ENCODE peak calls at places on chromosomes 2 and 18, in six cellular contexts. G is ovary, S is heart left ventricle, U is esophagus squamous epithelium, V is tibial nerve, I is uterus. C is an unnamed sample.

GRCh38 chr2:174593574-174594203 is 3.9 kb downstream of the WIPF1 start:
- DNase-seq in I (no peak), V (peak; percentile 41), G (no peak), S (no peak), U (no peak), C (peak; percentile 58)

GRCh38 chr2:85011747-85012146 is 40.8 kb downstream of the KCMF1 start:
- DNase-seq in V (no peak), G (no peak), S (no peak), I (no peak), U (no peak), C (no peak)

GRCh38 chr2:27888790-27889189 is 1.4 kb downstream of the RBKS start:
- DNase-seq in V (no peak), I (no peak), S (no peak), U (no peak), G (no peak), C (no peak)

GRCh38 chr2:68045337-68045736 is 17.5 kb downstream of the C1D start:
- DNase-seq in U (no peak), I (no peak), S (no peak), V (no peak), G (no peak), C (no peak)

GRCh38 chr18:44198296-44199284 is 482.1 kb upstream of the SETBP1 start:
- DNase-seq in U (no peak), S (peak; percentile 44), I (no peak), V (no peak), G (no peak), C (peak; percentile 8)

GRCh38 chr2:158893057-158893456 is 75.4 kb upstream of the TANC1 start:
- DNase-seq in S (no peak), V (no peak), I (no peak), U (no peak), G (peak; percentile 44), C (no peak)

GRCh38 chr2:74760875-74761630 is 72.9 kb upstream of the HK2 start:
- DNase-seq in I (no peak), U (no peak), S (no peak), V (no peak), G (no peak), C (no peak)

GRCh38 chr2:188668017-188668663 is 306.0 kb upstream of the COL3A1 start:
- DNase-seq in S (no peak), V (peak; percentile 26), G (no peak), U (no peak), I (no peak), C (no peak)

GRCh38 chr2:46545015-46545839 is 65.9 kb downstream of the TMEM247 start:
- DNase-seq in U (no peak), G (no peak), S (no peak), I (no peak), V (no peak), C (no peak)

GRCh38 chr2:123606631-123607030 is 418.5 kb upstream of the CNTNAP5 start:
- DNase-seq in G (no peak), V (no peak), U (no peak), S (no peak), I (no peak), C (no peak)

GRCh38 chr2:239737144-239737463 is 288.0 kb downstream of the NDUFA10 start:
- DNase-seq in G (no peak), S (peak; percentile 21), V (no peak), U (no peak), I (no peak), C (no peak)

GRCh38 chr18:55982992-55983391 is 395.0 kb upstream of the TCF4 start:
- DNase-seq in V (no peak), S (no peak), I (no peak), G (no peak), U (no peak), C (no peak)

GRCh38 chr2:216302981-216303676 is 69.2 kb downstream of the MARCHF4 start:
- DNase-seq in I (no peak), V (no peak), G (no peak), S (no peak), U (no peak), C (no peak)

GRCh38 chr2:17733650-17734049 is 20.0 kb downstream of the SMC6 start:
- DNase-seq in V (no peak), I (no peak), G (no peak), U (no peak), S (no peak), C (no peak)

GRCh38 chr2:118539290-118539689 is 308.2 kb downstream of the EN1 start:
- DNase-seq in I (no peak), V (peak; percentile 36), U (no peak), G (peak; percentile 38), S (no peak), C (no peak)

GRCh38 chr2:48107326-48107925 is 201.1 kb upstream of the FBXO11 start:
- DNase-seq in I (no peak), G (no peak), U (no peak), V (no peak), S (no peak), C (no peak)

GRCh38 chr2:240930631-240931318 is 24.6 kb downstream of the CROCC2 start:
- DNase-seq in V (no peak), I (peak; percentile 8), G (no peak), S (peak; percentile 47), U (no peak), C (peak; percentile 5)

GRCh38 chr2:128523490-128523889 is 204.8 kb upstream of the HS6ST1 start:
- DNase-seq in V (no peak), G (no peak), I (no peak), U (no peak), S (no peak), C (no peak)

GRCh38 chr2:30026091-30027055 is 105.0 kb upstream of the ALK start:
- DNase-seq in S (peak; percentile 64), I (no peak), G (peak; percentile 16), V (peak; percentile 26), U (no peak), C (peak; percentile 10)

GRCh38 chr2:45173513-45173912 is 164.3 kb upstream of the SIX2 start:
- DNase-seq in V (no peak), U (no peak), G (no peak), I (no peak), S (no peak), C (no peak)

GRCh38 chr2:22880161-22880560 is 504.8 kb upstream of the KLHL29 start:
- DNase-seq in I (no peak), G (no peak), V (no peak), S (no peak), U (no peak), C (no peak)

GRCh38 chr18:34972765-34973414 is 68.3 kb upstream of the MAPRE2 start:
- DNase-seq in G (no peak), S (no peak), V (no peak), I (no peak), U (no peak), C (no peak)

GRCh38 chr2:13858626-13859025 is 773.9 kb upstream of the LRATD1 start:
- DNase-seq in U (no peak), S (no peak), V (no peak), G (no peak), I (no peak), C (no peak)

GRCh38 chr18:3466872-3467271 is 16.9 kb downstream of the TGIF1 start:
- DNase-seq in S (no peak), U (no peak), I (no peak), G (no peak), V (no peak), C (no peak)

GRCh38 chr2:98158305-98158704 is 71.3 kb downstream of the VWA3B start:
- DNase-seq in G (no peak), V (no peak), U (no peak), S (no peak), I (no peak), C (no peak)

GRCh38 chr2:217223222-217223930 is 363.5 kb upstream of the TNP1 start:
- DNase-seq in G (no peak), V (no peak), S (no peak), I (no peak), U (no peak), C (no peak)

GRCh38 chr2:96353032-96353561 is 17.5 kb downstream of the NCAPH start:
- DNase-seq in I (peak; percentile 26), S (peak; percentile 83), G (no peak), V (no peak), U (no peak), C (no peak)

DNA sequence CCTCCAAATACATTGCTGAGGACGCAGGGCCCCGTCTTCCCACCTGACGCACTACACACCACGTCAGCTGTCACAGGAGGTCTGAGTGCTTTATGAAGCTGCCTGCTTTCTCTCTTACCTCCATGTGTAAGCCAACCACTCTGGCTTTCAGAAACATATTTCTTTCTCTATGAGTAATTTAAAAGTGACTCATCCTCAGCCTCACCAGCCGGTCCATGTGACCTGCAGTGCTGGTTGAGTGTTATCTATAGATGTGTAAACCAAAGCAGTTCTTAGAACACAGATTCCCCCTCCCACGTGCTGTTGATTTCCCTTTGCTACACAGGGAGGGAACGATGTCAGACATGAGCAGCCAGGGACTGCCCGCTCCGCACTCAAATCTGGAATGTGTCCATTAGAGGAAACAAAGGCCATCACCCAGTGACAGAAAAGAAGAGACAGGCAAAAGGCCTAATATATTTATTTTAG is 157.8 kb downstream of the BCL2 start:
- DNase-seq in S (no peak), G (peak; percentile 73), I (peak; percentile 75), V (peak; percentile 60), U (peak; percentile 41), C (peak; percentile 78)
- TF ChIP-seq POLR2A in S (no peak), G (no peak), I (no peak), V (no peak), U (no peak), C (peak; percentile 29)

GRCh38 chr2:179343945-179344279 is 79.3 kb upstream of the SESTD1 start:
- DNase-seq in I (no peak), G (no peak), U (no peak), S (no peak), V (no peak), C (no peak)

GRCh38 chr2:179340678-179341077 is 76.0 kb upstream of the SESTD1 start:
- DNase-seq in U (no peak), I (no peak), S (no peak), V (peak; percentile 26), G (no peak), C (no peak)

GRCh38 chr2:179344970-179345369 is 80.3 kb upstream of the SESTD1 start:
- DNase-seq in I (no peak), G (no peak), S (no peak), V (no peak), U (no peak), C (no peak)

GRCh38 chr2:179341152-179341866 is 76.7 kb upstream of the SESTD1 start:
- DNase-seq in G (no peak), I (no peak), U (no peak), V (no peak), S (no peak), C (no peak)

GRCh38 chr2:179344280-179344961 is 79.8 kb upstream of the SESTD1 start:
- DNase-seq in G (no peak), U (no peak), V (no peak), S (no peak), I (no peak), C (no peak)
- H3K4me3 ChIP-seq in G (no peak overlapping the region), U (no peak overlapping the region), V (no peak overlapping the region), S (no peak overlapping the region), I (no peak overlapping the region), C (no peak overlapping the region)

DNA sequence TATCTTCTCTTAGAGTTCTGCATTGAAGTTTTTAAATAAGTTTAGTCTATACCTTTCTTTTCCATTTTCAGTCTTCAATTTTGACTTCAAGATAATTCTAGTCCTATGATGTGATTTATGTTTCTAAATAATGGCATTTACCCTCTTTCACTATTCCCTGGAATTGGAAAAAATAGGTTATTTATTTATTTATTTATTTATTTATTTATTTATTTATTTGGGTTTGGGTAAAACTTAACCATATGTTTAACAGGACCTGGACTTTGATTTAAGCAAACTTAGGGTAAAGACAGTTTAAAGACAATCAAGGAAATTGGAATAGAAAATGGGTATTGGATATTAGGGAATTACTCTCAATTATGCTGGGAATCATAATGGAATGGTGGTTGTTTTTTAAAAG is 182.1 kb downstream of the RPIA start:
- DNase-seq in V (no peak), G (no peak), S (no peak), I (no peak), U (no peak), C (no peak)
- H3K27me3 ChIP-seq in V (no peaks in the 10 kb centered on the region), G (no peaks in the 10 kb centered on the region), S (no peaks in the 10 kb centered on the region), I (peaks cover 8% of the 10 kb centered on the region), U (no peaks in the 10 kb centered on the region), C (peaks cover 12% of the 10 kb centered on the region)

GRCh38 chr2:177573120-177573519 is 180.5 kb downstream of the AGPS start:
- DNase-seq in U (no peak), V (no peak), G (no peak), S (no peak), I (no peak), C (no peak)
- TF ChIP-seq POLR2A in U (no peak), V (no peak), G (no peak), S (no peak), I (no peak), C (no peak)